ENCODE peak calls at places on chromosome 2, in nine cellular contexts. I is anterior cingulate cortex; V is fibroblast of villous mesenchyme; B is iris pigment epithelial cell; K is sciatic nerve; D is activated naive CD8-positive, alpha-beta T cell treated with anti-CD3 and anti-CD28 coated beads, Interleukin-2, amount 10 ng/mL, durations not matched to agents 7 days and 5 days; X is NCI-H1092; J is activated effector memory CD4-positive, alpha-beta T cell treated with Interleukin-2 at 50 U/mL for 16 hours; A is ureter. G is an unnamed sample.

GRCh38 chr2:57877811-57878572 is 168.6 kb upstream of the VRK2 start:
- DNase-seq in A (no peak), B (no peak), X (no peak), D (no peak), I (no peak), J (no peak), V (no peak), K (no peak), G (peak)

GRCh38 chr2:235026649-235027557 is 75.1 kb downstream of the SH3BP4 start:
- DNase-seq in V (peak), X (peak), I (no peak), K (no peak), A (peak), D (no peak), J (no peak), B (peak), G (peak)

GRCh38 chr2:192126912-192127311 is 67.8 kb downstream of the TMEFF2 start:
- DNase-seq in I (no peak), V (no peak), A (no peak), D (no peak), X (no peak), B (no peak), K (no peak), J (no peak), G (no peak)

GRCh38 chr2:28463211-28463610 is 32.6 kb upstream of the PLB1 start:
- DNase-seq in A (no peak), I (no peak), D (no peak), X (no peak), B (no peak), J (no peak), V (peak), K (no peak), G (no peak)

GRCh38 chr2:201860541-201861154 is 54.3 kb downstream of the CDK15 start:
- DNase-seq in K (no peak), A (peak), B (peak), J (no peak), X (peak), V (peak), I (peak), D (no peak), G (peak)

GRCh38 chr2:183541766-183542165 is 417.5 kb downstream of the NUP35 start:
- DNase-seq in K (no peak), J (no peak), X (no peak), D (no peak), B (peak), I (no peak), A (no peak), V (peak), G (no peak)

GRCh38 chr2:54767921-54768320 is 44.5 kb downstream of the EML6 start:
- DNase-seq in X (no peak), J (no peak), A (no peak), B (peak), D (no peak), K (no peak), V (peak), I (no peak), G (no peak)

GRCh38 chr2:201831469-201831868 is 25.1 kb downstream of the CDK15 start:
- DNase-seq in D (no peak), A (no peak), X (no peak), V (peak), J (no peak), I (no peak), B (peak), K (no peak), G (no peak)

GRCh38 chr2:160419776-160420521 is 73.7 kb downstream of the RBMS1 start:
- DNase-seq in A (no peak), I (no peak), K (no peak), D (no peak), J (no peak), V (peak), B (peak), X (no peak), G (no peak)

GRCh38 chr2:49973917-49974368 is 819.6 kb upstream of the FSHR start:
- DNase-seq in K (peak), I (peak), V (no peak), D (peak), J (peak), A (peak), X (peak), B (peak), G (peak)

GRCh38 chr2:98912957-98913915 is 22.8 kb downstream of the CRACDL start:
- DNase-seq in A (no peak), K (peak), V (no peak), B (peak), X (no peak), D (no peak), J (no peak), I (no peak), G (no peak)

GRCh38 chr2:174827371-174828369 is 63.4 kb upstream of the CHRNA1 start:
- DNase-seq in V (no peak), K (no peak), B (peak), A (no peak), I (no peak), X (no peak), D (no peak), J (no peak), G (no peak)

GRCh38 chr2:174788291-174788929 is 24.1 kb upstream of the CHRNA1 start:
- DNase-seq in D (no peak), K (no peak), V (peak), I (no peak), A (no peak), J (no peak), B (no peak), X (no peak), G (no peak)